ENCODE peak calls at places on chromosomes 3 and 15, in five cellular contexts. F is EL, O is GM19239, G is NAMALWA, V is fibroblast of pulmonary artery. J is an unnamed sample.
A peak's percentile ranks its signal among the peaks of the same experiment; 100 is the strongest.

GRCh38 chr3:12371525-12372140 is 82.8 kb downstream of the PPARG start:
- DNase-seq in F (peak; percentile 28), O (no peak), G (no peak), V (no peak), J (no peak)

GRCh38 chr15:45378913-45379262 is 544 bp upstream of the GATM start:
- DNase-seq in F (no peak), O (no peak), G (no peak), V (no peak), J (no peak)

GRCh38 chr3:71726106-71726505 is 904 bp upstream of the EIF4E3 start:
- DNase-seq in F (no peak), O (no peak), G (no peak), V (no peak), J (no peak)

GRCh38 chr3:19931767-19932188 is 2.2 kb downstream of the EFHB start:
- DNase-seq in F (peak; percentile 38), O (no peak), G (no peak), V (no peak), J (peak; percentile 66)

GRCh38 chr3:107430214-107431047 is 53.2 kb downstream of the CCDC54 start:
- DNase-seq in F (peak; percentile 21), O (no peak), G (peak; percentile 18), V (peak; percentile 44), J (peak; percentile 15)

GRCh38 chr15:43168192-43169107 is 16.8 kb upstream of the CCNDBP1 start:
- DNase-seq in F (peak; percentile 42), O (no peak), G (no peak), V (peak; percentile 27), J (peak; percentile 75)

GRCh38 chr3:46970391-46971091 is 6.0 kb downstream of the CCDC12 start:
- DNase-seq in F (no peak), O (no peak), G (no peak), V (no peak), J (peak; percentile 82)

GRCh38 chr3:137110392-137110996 is 152.7 kb downstream of the IL20RB start:
- DNase-seq in F (peak; percentile 31), O (no peak), G (peak; percentile 65), V (peak; percentile 49), J (peak; percentile 35)

GRCh38 chr3:150249776-150250175 is 158.3 kb upstream of the TSC22D2 start:
- DNase-seq in F (no peak), O (no peak), G (no peak), V (no peak), J (no peak)

GRCh38 chr15:83605595-83605994 is 48.3 kb upstream of the ADAMTSL3 start:
- DNase-seq in F (no peak), O (no peak), G (no peak), V (no peak), J (no peak)

J was measured in kidney tubule cell.